ENCODE peak calls at places on chromosome 19, in five cellular contexts. One of them, this sample, is unnamed.
A peak's percentile ranks its signal among the peaks of the same experiment; 100 is the strongest.

GRCh38 chr19:13984875-13985741 is 21.0 kb downstream of the RFX1 start:
- DNase-seq in stimulated activated CD4-positive, alpha-beta T cell treated with anti-CD3 and anti-CD28 coated beads, TNF-alpha, amount 100 ng/mL, for 24 hours: no peak
- DNase-seq in GDM1: no peak
- DNase-seq in cardiac fibroblast: no peak
- DNase-seq in NAMALWA: no peak
- DNase-seq in this sample: no peak

GRCh38 chr19:42252365-42253244 is 2.3 kb downstream of the ERF start:
- DNase-seq in cardiac fibroblast: peak; percentile 50
- DNase-seq in stimulated activated CD4-positive, alpha-beta T cell treated with anti-CD3 and anti-CD28 coated beads, TNF-alpha, amount 100 ng/mL, for 24 hours: no peak
- DNase-seq in GDM1: no peak
- DNase-seq in NAMALWA: no peak
- DNase-seq in this sample: no peak

GRCh38 chr19:51158474-51159129 is 16.5 kb downstream of the SIGLEC7 start:
- DNase-seq in stimulated activated CD4-positive, alpha-beta T cell treated with anti-CD3 and anti-CD28 coated beads, TNF-alpha, amount 100 ng/mL, for 24 hours: peak; percentile 64
- DNase-seq in cardiac fibroblast: peak; percentile 32
- DNase-seq in NAMALWA: peak; percentile 73
- DNase-seq in GDM1: peak; percentile 36
- DNase-seq in this sample: peak; percentile 55

GRCh38 chr19:38437295-38437694 is 3.8 kb downstream of the RYR1 start:
- DNase-seq in NAMALWA: no peak
- DNase-seq in stimulated activated CD4-positive, alpha-beta T cell treated with anti-CD3 and anti-CD28 coated beads, TNF-alpha, amount 100 ng/mL, for 24 hours: no peak
- DNase-seq in cardiac fibroblast: no peak
- DNase-seq in GDM1: no peak
- DNase-seq in this sample: no peak

GRCh38 chr19:4556574-4557185 is 2.8 kb downstream of the SEMA6B start:
- DNase-seq in GDM1: no peak
- DNase-seq in stimulated activated CD4-positive, alpha-beta T cell treated with anti-CD3 and anti-CD28 coated beads, TNF-alpha, amount 100 ng/mL, for 24 hours: no peak
- DNase-seq in cardiac fibroblast: peak; percentile 46
- DNase-seq in NAMALWA: peak; percentile 65
- DNase-seq in this sample: no peak

GRCh38 chr19:18167975-18168645 is 5.5 kb upstream of the IFI30 start:
- DNase-seq in stimulated activated CD4-positive, alpha-beta T cell treated with anti-CD3 and anti-CD28 coated beads, TNF-alpha, amount 100 ng/mL, for 24 hours: peak; percentile 43
- DNase-seq in GDM1: peak; percentile 39
- DNase-seq in cardiac fibroblast: peak; percentile 50
- DNase-seq in NAMALWA: peak; percentile 84
- DNase-seq in this sample: peak; percentile 3

GRCh38 chr19:19632661-19633060 is 4.6 kb upstream of the LPAR2 start:
- DNase-seq in cardiac fibroblast: no peak
- DNase-seq in stimulated activated CD4-positive, alpha-beta T cell treated with anti-CD3 and anti-CD28 coated beads, TNF-alpha, amount 100 ng/mL, for 24 hours: no peak
- DNase-seq in GDM1: no peak
- DNase-seq in NAMALWA: no peak
- DNase-seq in this sample: no peak

GRCh38 chr19:36141039-36141914 is 1.4 kb downstream of the CAPNS1 start:
- DNase-seq in stimulated activated CD4-positive, alpha-beta T cell treated with anti-CD3 and anti-CD28 coated beads, TNF-alpha, amount 100 ng/mL, for 24 hours: peak; percentile 87
- DNase-seq in cardiac fibroblast: peak; percentile 85
- DNase-seq in GDM1: peak; percentile 76
- DNase-seq in NAMALWA: peak; percentile 91
- DNase-seq in this sample: peak; percentile 14

GRCh38 chr19:5225486-5226345 is 114.9 kb downstream of the PTPRS start:
- DNase-seq in stimulated activated CD4-positive, alpha-beta T cell treated with anti-CD3 and anti-CD28 coated beads, TNF-alpha, amount 100 ng/mL, for 24 hours: no peak
- DNase-seq in NAMALWA: peak; percentile 38
- DNase-seq in GDM1: no peak
- DNase-seq in cardiac fibroblast: no peak
- DNase-seq in this sample: no peak

GRCh38 chr19:13817018-13817614 is 21.9 kb downstream of the ZSWIM4 start:
- DNase-seq in NAMALWA: peak; percentile 73
- DNase-seq in GDM1: no peak
- DNase-seq in stimulated activated CD4-positive, alpha-beta T cell treated with anti-CD3 and anti-CD28 coated beads, TNF-alpha, amount 100 ng/mL, for 24 hours: no peak
- DNase-seq in cardiac fibroblast: no peak
- DNase-seq in this sample: no peak

GRCh38 chr19:45733160-45733810 is at the start of gene MEIOSIN:
- DNase-seq in NAMALWA: no peak
- DNase-seq in stimulated activated CD4-positive, alpha-beta T cell treated with anti-CD3 and anti-CD28 coated beads, TNF-alpha, amount 100 ng/mL, for 24 hours: no peak
- DNase-seq in cardiac fibroblast: no peak
- DNase-seq in GDM1: no peak
- DNase-seq in this sample: no peak

GRCh38 chr19:58572026-58572817 is 913 bp downstream of the MZF1 start:
- DNase-seq in GDM1: no peak
- DNase-seq in cardiac fibroblast: no peak
- DNase-seq in NAMALWA: no peak
- DNase-seq in stimulated activated CD4-positive, alpha-beta T cell treated with anti-CD3 and anti-CD28 coated beads, TNF-alpha, amount 100 ng/mL, for 24 hours: no peak
- DNase-seq in this sample: no peak

GRCh38 chr19:1250374-1251232 is 2.2 kb downstream of the MIDN start:
- DNase-seq in stimulated activated CD4-positive, alpha-beta T cell treated with anti-CD3 and anti-CD28 coated beads, TNF-alpha, amount 100 ng/mL, for 24 hours: no peak
- DNase-seq in NAMALWA: peak; percentile 63
- DNase-seq in cardiac fibroblast: peak; percentile 86
- DNase-seq in GDM1: peak; percentile 31
- DNase-seq in this sample: no peak

GRCh38 chr19:35344511-35345031 is 3.1 kb upstream of the FFAR1 start:
- DNase-seq in cardiac fibroblast: no peak
- DNase-seq in GDM1: no peak
- DNase-seq in stimulated activated CD4-positive, alpha-beta T cell treated with anti-CD3 and anti-CD28 coated beads, TNF-alpha, amount 100 ng/mL, for 24 hours: no peak
- DNase-seq in NAMALWA: no peak
- DNase-seq in this sample: no peak

GRCh38 chr19:2185734-2186070 is 22.0 kb downstream of the DOT1L start:
- DNase-seq in stimulated activated CD4-positive, alpha-beta T cell treated with anti-CD3 and anti-CD28 coated beads, TNF-alpha, amount 100 ng/mL, for 24 hours: no peak
- DNase-seq in GDM1: no peak
- DNase-seq in NAMALWA: no peak
- DNase-seq in cardiac fibroblast: no peak
- DNase-seq in this sample: no peak

GRCh38 chr19:4061178-4061682 is 5.5 kb downstream of the ZBTB7A start:
- DNase-seq in cardiac fibroblast: peak; percentile 52
- DNase-seq in GDM1: no peak
- DNase-seq in stimulated activated CD4-positive, alpha-beta T cell treated with anti-CD3 and anti-CD28 coated beads, TNF-alpha, amount 100 ng/mL, for 24 hours: no peak
- DNase-seq in NAMALWA: no peak
- DNase-seq in this sample: no peak

GRCh38 chr19:52226652-52227051 is 36.8 kb downstream of the PPP2R1A start:
- DNase-seq in NAMALWA: no peak
- DNase-seq in cardiac fibroblast: no peak
- DNase-seq in GDM1: no peak
- DNase-seq in stimulated activated CD4-positive, alpha-beta T cell treated with anti-CD3 and anti-CD28 coated beads, TNF-alpha, amount 100 ng/mL, for 24 hours: no peak
- DNase-seq in this sample: no peak

GRCh38 chr19:38228491-38229439 is 4.7 kb upstream of the DPF1 start:
- DNase-seq in cardiac fibroblast: no peak
- DNase-seq in GDM1: no peak
- DNase-seq in stimulated activated CD4-positive, alpha-beta T cell treated with anti-CD3 and anti-CD28 coated beads, TNF-alpha, amount 100 ng/mL, for 24 hours: no peak
- DNase-seq in NAMALWA: no peak
- DNase-seq in this sample: no peak

GRCh38 chr19:1038995-1039645 is 787 bp upstream of the ABCA7 start:
- DNase-seq in NAMALWA: peak; percentile 35
- DNase-seq in cardiac fibroblast: no peak
- DNase-seq in GDM1: no peak
- DNase-seq in stimulated activated CD4-positive, alpha-beta T cell treated with anti-CD3 and anti-CD28 coated beads, TNF-alpha, amount 100 ng/mL, for 24 hours: no peak
- DNase-seq in this sample: no peak

GRCh38 chr19:47093841-47094240 is 19.7 kb downstream of the ZC3H4 start:
- DNase-seq in stimulated activated CD4-positive, alpha-beta T cell treated with anti-CD3 and anti-CD28 coated beads, TNF-alpha, amount 100 ng/mL, for 24 hours: no peak
- DNase-seq in cardiac fibroblast: no peak
- DNase-seq in GDM1: no peak
- DNase-seq in NAMALWA: no peak
- DNase-seq in this sample: no peak

GRCh38 chr19:33301011-33301899 is 1.1 kb downstream of the CEBPA start:
- DNase-seq in stimulated activated CD4-positive, alpha-beta T cell treated with anti-CD3 and anti-CD28 coated beads, TNF-alpha, amount 100 ng/mL, for 24 hours: no peak
- DNase-seq in cardiac fibroblast: no peak
- DNase-seq in GDM1: no peak
- DNase-seq in NAMALWA: no peak
- DNase-seq in this sample: no peak

GRCh38 chr19:30690935-30691505 is 318.8 kb downstream of the ZNF536 start:
- DNase-seq in NAMALWA: no peak
- DNase-seq in cardiac fibroblast: no peak
- DNase-seq in GDM1: no peak
- DNase-seq in stimulated activated CD4-positive, alpha-beta T cell treated with anti-CD3 and anti-CD28 coated beads, TNF-alpha, amount 100 ng/mL, for 24 hours: no peak
- DNase-seq in this sample: no peak

GRCh38 chr19:17255150-17255621 is 9.4 kb downstream of the USHBP1 start:
- DNase-seq in NAMALWA: no peak
- DNase-seq in GDM1: no peak
- DNase-seq in stimulated activated CD4-positive, alpha-beta T cell treated with anti-CD3 and anti-CD28 coated beads, TNF-alpha, amount 100 ng/mL, for 24 hours: no peak
- DNase-seq in cardiac fibroblast: no peak
- DNase-seq in this sample: no peak

GRCh38 chr19:16153582-16154336 is 10.3 kb downstream of the HSH2D start:
- DNase-seq in stimulated activated CD4-positive, alpha-beta T cell treated with anti-CD3 and anti-CD28 coated beads, TNF-alpha, amount 100 ng/mL, for 24 hours: no peak
- DNase-seq in cardiac fibroblast: no peak
- DNase-seq in NAMALWA: peak; percentile 71
- DNase-seq in GDM1: peak; percentile 37
- DNase-seq in this sample: no peak

GRCh38 chr19:39916236-39916635 is 18.2 kb downstream of the FCGBP start:
- DNase-seq in stimulated activated CD4-positive, alpha-beta T cell treated with anti-CD3 and anti-CD28 coated beads, TNF-alpha, amount 100 ng/mL, for 24 hours: no peak
- DNase-seq in GDM1: no peak
- DNase-seq in cardiac fibroblast: no peak
- DNase-seq in NAMALWA: no peak
- DNase-seq in this sample: no peak

This sample was measured in KG1.